ENCODE peak calls at places on chromosomes 12 and 14, in nine cellular contexts. C is HFFc6; P is Daoy; J is memory B cell; T is anterior cingulate cortex; I is omental fat pad; G is NCI-H1105; M is CD4-positive, alpha-beta T cell; O is astrocyte of the spinal cord. U is an unnamed sample.

GRCh38 chr14:64919618-64920017 is 5.4 kb downstream of the CHURC1 start:
- DNase-seq in C (no peak), P (peak), J (no peak), T (no peak), I (no peak), G (no peak), M (no peak), O (no peak), U (no peak)

GRCh38 chr14:50936882-50937281 is 7.4 kb downstream of the PYGL start:
- DNase-seq in C (no peak), P (no peak), J (no peak), T (no peak), I (no peak), G (no peak), M (no peak), O (no peak), U (no peak)

GRCh38 chr14:84797326-84797725 is 732.6 kb upstream of the FLRT2 start:
- DNase-seq in C (no peak), P (no peak), J (no peak), T (no peak), I (no peak), G (no peak), M (no peak), O (peak), U (no peak)

GRCh38 chr12:5318874-5319273 is 113.0 kb upstream of the NTF3 start:
- DNase-seq in C (peak), P (peak), J (no peak), T (no peak), I (no peak), G (no peak), M (no peak), O (peak), U (no peak)

GRCh38 chr12:89350661-89351488 is 1.4 kb downstream of the DUSP6 start:
- DNase-seq in C (no peak), P (no peak), J (peak), T (no peak), I (no peak), G (no peak), M (peak), O (peak), U (no peak)

GRCh38 chr14:39080886-39081285 is 22.1 kb downstream of the SEC23A start:
- DNase-seq in C (no peak), P (no peak), J (no peak), T (no peak), I (no peak), G (no peak), M (no peak), O (no peak), U (no peak)

GRCh38 chr14:76948213-76948947 is 80.1 kb downstream of the IRF2BPL start:
- DNase-seq in C (no peak), P (no peak), J (no peak), T (no peak), I (no peak), G (no peak), M (no peak), O (no peak), U (no peak)

GRCh38 chr12:57619434-57620244 is 8.4 kb downstream of the ARHGEF25 start:
- DNase-seq in C (no peak), P (no peak), J (no peak), T (no peak), I (no peak), G (no peak), M (no peak), O (no peak), U (no peak)

GRCh38 chr12:104526320-104526719 is 69.6 kb downstream of the CHST11 start:
- DNase-seq in C (no peak), P (no peak), J (no peak), T (no peak), I (no peak), G (no peak), M (no peak), O (no peak), U (peak)

GRCh38 chr12:59820594-59821011 is 224.8 kb downstream of the SLC16A7 start:
- DNase-seq in C (peak), P (no peak), J (no peak), T (no peak), I (no peak), G (no peak), M (no peak), O (no peak), U (no peak)

GRCh38 chr14:79602742-79603141 is 608.6 kb downstream of the DIO2 start:
- DNase-seq in C (no peak), P (no peak), J (no peak), T (no peak), I (no peak), G (no peak), M (no peak), O (no peak), U (peak)

GRCh38 chr14:105013150-105013787 is 7.6 kb downstream of the CDCA4 start:
- DNase-seq in C (no peak), P (no peak), J (no peak), T (no peak), I (no peak), G (no peak), M (no peak), O (no peak), U (no peak)

GRCh38 chr14:31895206-31895605 is 181.9 kb upstream of the ARHGAP5 start:
- DNase-seq in C (peak), P (peak), J (no peak), T (no peak), I (no peak), G (no peak), M (no peak), O (peak), U (peak)

GRCh38 chr12:49764126-49764525 is 22.8 kb downstream of the TMBIM6 start:
- DNase-seq in C (no peak), P (no peak), J (no peak), T (no peak), I (no peak), G (no peak), M (no peak), O (no peak), U (no peak)

GRCh38 chr12:104181313-104181712 is 34.3 kb upstream of the TXNRD1 start:
- DNase-seq in C (peak), P (peak), J (no peak), T (no peak), I (no peak), G (no peak), M (no peak), O (peak), U (peak)

GRCh38 chr12:18242380-18243089 is 18.8 kb upstream of the PIK3C2G start:
- DNase-seq in C (no peak), P (no peak), J (no peak), T (no peak), I (no peak), G (no peak), M (no peak), O (no peak), U (no peak)

GRCh38 chr14:55297611-55298323 is 26.5 kb downstream of the FBXO34 start:
- DNase-seq in C (no peak), P (no peak), J (no peak), T (no peak), I (no peak), G (no peak), M (no peak), O (no peak), U (no peak)

GRCh38 chr12:86914716-86915115 is 658.5 kb upstream of the MGAT4C start:
- DNase-seq in C (peak), P (peak), J (no peak), T (no peak), I (no peak), G (no peak), M (no peak), O (peak), U (peak)

U was measured in NCI-H226.